ENCODE peak calls at places on chromosome 6, in six cellular contexts. W is Panc1, G is fibroblast of lung, M is endodermal cell, K is uterus, X is heart right ventricle. Z is an unnamed sample. For H3K27me3, the result is how much of the 10 kb centered on the place peaks cover.

GRCh38 chr6:113805167-113805835 is 51.8 kb upstream of the MARCKS start:
- DNase-seq in G (no peak), X (no peak), M (no peak), W (no peak), K (no peak), Z (no peak)

GRCh38 chr6:167588920-167589614 is 237.6 kb upstream of the AFDN start:
- DNase-seq in K (no peak), M (peak), G (no peak), X (no peak), W (no peak), Z (no peak)

GRCh38 chr6:121652223-121652622 is 216.8 kb downstream of the GJA1 start:
- DNase-seq in K (no peak), G (no peak), W (no peak), M (no peak), X (no peak), Z (no peak)

GRCh38 chr6:38350882-38351281 is 288.8 kb downstream of the BTBD9 start:
- DNase-seq in M (no peak), W (no peak), G (peak), K (peak), X (no peak), Z (no peak)

GRCh38 chr6:129203190-129203900 is 320.4 kb downstream of the LAMA2 start:
- DNase-seq in M (no peak), X (no peak), W (no peak), K (no peak), G (peak), Z (no peak)

GRCh38 chr6:13813011-13813410 is 1.3 kb downstream of the MCUR1 start:
- DNase-seq in G (no peak), X (no peak), M (no peak), W (no peak), K (no peak), Z (no peak)

GRCh38 chr6:168274046-168274952 is 45.3 kb downstream of the DACT2 start:
- DNase-seq in X (no peak), G (no peak), W (no peak), K (no peak), M (no peak), Z (no peak)

GRCh38 chr6:73610444-73611275 is 43.1 kb downstream of the SLC17A5 start:
- DNase-seq in M (no peak), X (no peak), K (no peak), W (peak), G (peak), Z (peak)

GRCh38 chr6:55941713-55942112 is 66.3 kb upstream of the BMP5 start:
- DNase-seq in M (no peak), X (no peak), W (no peak), K (no peak), G (no peak), Z (no peak)

GRCh38 chr6:164114656-164115055 is 700.1 kb downstream of the QKI start:
- DNase-seq in K (no peak), W (no peak), G (no peak), M (no peak), X (no peak), Z (no peak)

GRCh38 chr6:44801188-44801587 is 413.7 kb downstream of the CDC5L start:
- DNase-seq in K (no peak), G (no peak), W (no peak), M (no peak), X (no peak), Z (no peak)

GRCh38 chr6:18978330-18979128 is 591.4 kb downstream of the RNF144B start:
- DNase-seq in G (peak), K (no peak), W (no peak), M (no peak), X (no peak), Z (no peak)

GRCh38 chr6:141107562-141108160 is 1025.1 kb upstream of the GJE1 start:
- DNase-seq in M (no peak), G (peak), X (no peak), K (no peak), W (peak), Z (no peak)

GRCh38 chr6:112027942-112028674 is 25.8 kb upstream of the CCN6 start:
- DNase-seq in M (no peak), W (no peak), X (no peak), G (peak), K (no peak), Z (peak)

GRCh38 chr6:82380566-82381185 is 17.1 kb downstream of the TPBG start:
- DNase-seq in G (no peak), K (no peak), W (no peak), M (no peak), X (no peak), Z (no peak)

GRCh38 chr6:35161776-35162607 is 20.9 kb upstream of the TCP11 start:
- DNase-seq in M (no peak), X (no peak), W (no peak), G (no peak), K (no peak), Z (no peak)

GRCh38 chr6:113381957-113382356 is 475.2 kb upstream of the MARCKS start:
- DNase-seq in K (no peak), W (no peak), M (no peak), X (no peak), G (peak), Z (no peak)

GRCh38 chr6:151869345-151869744 is 61.9 kb downstream of the ESR1 start:
- DNase-seq in X (no peak), W (no peak), K (no peak), G (no peak), M (no peak), Z (no peak)

GRCh38 chr6:157229733-157230132 is 93.6 kb downstream of the TMEM242 start:
- DNase-seq in W (no peak), K (no peak), X (no peak), M (peak), G (no peak), Z (no peak)

GRCh38 chr6:170083236-170084051 is 207.4 kb downstream of the DLL1 start:
- DNase-seq in K (no peak), W (no peak), G (no peak), X (no peak), M (peak), Z (no peak)

GRCh38 chr6:160238786-160239751 is 19.6 kb downstream of the SLC22A2 start:
- DNase-seq in G (peak), K (no peak), M (no peak), W (no peak), X (no peak), Z (no peak)

GRCh38 chr6:97765480-97765879 is 482.5 kb upstream of the MMS22L start:
- DNase-seq in M (no peak), X (no peak), W (no peak), G (peak), K (no peak), Z (no peak)

GRCh38 chr6:107569456-107569855 is 79.5 kb downstream of the SOBP start:
- DNase-seq in K (no peak), W (no peak), M (no peak), X (no peak), G (no peak), Z (no peak)
- H3K27me3 ChIP-seq in K (under half), W (under half), M (under half), X (under half), G (under half), Z (under half)

GRCh38 chr6:155325700-155326516 is 11.6 kb upstream of the TFB1M start:
- DNase-seq in K (no peak), X (no peak), W (no peak), M (peak), G (no peak), Z (no peak)
- H3K27ac ChIP-seq in K (no peak), X (no peak), W (no peak), M (no peak), G (no peak), Z (no peak)

DNA sequence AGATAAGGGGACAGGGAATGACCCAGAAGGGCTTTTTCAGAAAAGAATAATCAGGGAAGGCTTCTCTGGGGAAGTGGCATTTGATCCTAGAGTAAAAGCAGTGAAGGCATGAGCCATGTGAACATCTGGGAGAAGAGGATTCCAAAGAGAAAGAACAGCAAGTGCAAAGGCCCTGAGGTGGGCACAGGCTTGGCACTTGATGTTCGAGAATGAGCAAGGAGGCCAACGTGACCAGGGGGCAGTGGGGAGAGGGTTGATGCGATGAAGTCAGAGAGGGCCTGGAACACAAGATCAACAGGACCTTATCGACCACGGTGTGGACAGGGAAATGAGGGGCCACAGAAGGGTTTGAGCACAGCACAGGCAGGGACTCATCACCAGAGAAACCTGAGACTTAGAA is 5.8 kb downstream of the GRM4 start:
- DNase-seq in K (no peak), W (no peak), G (no peak), M (no peak), X (no peak), Z (no peak)
- H3K27me3 ChIP-seq in K (under half), W (under half), G (half or more), M (under half), X (under half), Z (under half)

DNA sequence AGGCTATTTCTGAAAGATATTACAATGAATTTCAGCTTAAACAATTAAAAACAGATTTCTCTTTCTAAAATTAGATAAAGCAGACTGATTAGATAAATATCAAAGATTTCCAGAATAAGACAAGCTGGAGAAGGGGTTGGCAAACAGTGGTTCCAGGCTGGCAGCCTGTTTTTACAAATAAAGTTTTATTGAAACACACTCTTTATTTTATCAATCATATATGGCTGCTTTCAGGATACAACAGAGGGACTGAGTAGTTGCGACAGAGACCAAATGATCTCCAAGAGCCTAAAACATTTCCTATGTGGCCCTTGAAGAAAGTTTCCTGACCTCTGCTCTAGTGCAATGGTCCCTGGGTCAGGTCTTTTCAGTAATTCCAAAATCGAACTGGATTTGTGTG is 65.6 kb upstream of the IYD start:
- DNase-seq in X (no peak), M (no peak), G (no peak), K (no peak), W (no peak), Z (no peak)
- H3K27ac ChIP-seq in X (no peak), M (peak), G (no peak), K (no peak), W (no peak), Z (no peak)